ENCODE peak calls at places on chromosome 2, in six cellular contexts. K is progenitor cell of endocrine pancreas; U is ELF-1; O is stimulated activated CD4-positive, alpha-beta T cell treated with anti-CD3 and anti-CD28 coated beads, Interleukin-1b, Interleukin-23, amount 100 ng/mL, for 48 hours; V is CD4-positive, alpha-beta memory T cell; T is SK-N-SH. F is an unnamed sample.

GRCh38 chr2:150544731-150545130 is 57.3 kb upstream of the RND3 start:
- DNase-seq in K (no peak), V (no peak), O (no peak), U (no peak), T (no peak), F (no peak)

GRCh38 chr2:96091711-96092579 is 24.4 kb downstream of the ADRA2B start:
- DNase-seq in V (no peak), T (no peak), K (peak), O (no peak), U (peak), F (no peak)

GRCh38 chr2:224982910-224983688 is 59.2 kb downstream of the DOCK10 start:
- DNase-seq in O (no peak), K (no peak), V (peak), U (no peak), T (no peak), F (no peak)

GRCh38 chr2:6932833-6933232 is 15.6 kb downstream of the RNF144A start:
- DNase-seq in U (no peak), T (no peak), V (no peak), O (no peak), K (no peak), F (no peak)

GRCh38 chr2:38174646-38175096 is 98.7 kb upstream of the CYP1B1 start:
- DNase-seq in K (no peak), U (no peak), T (no peak), O (no peak), V (no peak), F (peak)

GRCh38 chr2:74281576-74281975 is 61.6 kb downstream of the SLC4A5 start:
- DNase-seq in O (no peak), K (no peak), V (no peak), U (no peak), T (no peak), F (no peak)

GRCh38 chr2:176643711-176644110 is 374.5 kb downstream of the MTX2 start:
- DNase-seq in O (no peak), T (peak), K (no peak), U (peak), V (no peak), F (no peak)

GRCh38 chr2:234621120-234621519 is 124.2 kb upstream of the ARL4C start:
- DNase-seq in U (no peak), T (no peak), K (no peak), O (no peak), V (no peak), F (no peak)

GRCh38 chr2:236195726-236196125 is 27.5 kb upstream of the GBX2 start:
- DNase-seq in V (no peak), O (no peak), U (no peak), T (no peak), K (no peak), F (no peak)

GRCh38 chr2:172038604-172039003 is 38.9 kb downstream of the METAP1D start:
- DNase-seq in T (no peak), U (no peak), K (no peak), O (no peak), V (no peak), F (no peak)

GRCh38 chr2:40734797-40735196 is 282.9 kb upstream of the SLC8A1 start:
- DNase-seq in O (no peak), T (no peak), K (no peak), V (no peak), U (no peak), F (peak)

GRCh38 chr2:23760746-23761145 is 166.2 kb downstream of the ATAD2B start:
- DNase-seq in T (peak), V (no peak), U (no peak), O (no peak), K (no peak), F (no peak)

GRCh38 chr2:239467281-239467955 is 66.6 kb upstream of the HDAC4 start:
- DNase-seq in O (no peak), U (no peak), V (no peak), K (no peak), T (no peak), F (no peak)

GRCh38 chr2:152467677-152468406 is 132.9 kb downstream of the FMNL2 start:
- DNase-seq in U (no peak), T (no peak), V (no peak), K (no peak), O (no peak), F (no peak)

GRCh38 chr2:120203341-120204021 is 19.7 kb downstream of the TMEM185B start:
- DNase-seq in T (no peak), K (no peak), U (no peak), V (no peak), O (no peak), F (no peak)

GRCh38 chr2:167415068-167415467 is 526.8 kb downstream of the XIRP2 start:
- DNase-seq in U (no peak), K (no peak), O (no peak), T (no peak), V (no peak), F (no peak)

GRCh38 chr2:170817247-170817998 is 736 bp downstream of the GAD1 start:
- DNase-seq in K (no peak), O (peak), V (no peak), T (peak), U (peak), F (peak)

GRCh38 chr2:111121873-111122630 is 1.3 kb downstream of the BCL2L11 start:
- DNase-seq in O (peak), T (peak), V (peak), U (peak), K (peak), F (peak)

GRCh38 chr2:235394278-235394828 is 99.5 kb upstream of the AGAP1 start:
- DNase-seq in K (no peak), U (no peak), O (no peak), T (no peak), V (no peak), F (peak)

GRCh38 chr2:200171761-200172482 is 134.6 kb upstream of the SPATS2L start:
- DNase-seq in U (no peak), K (no peak), V (no peak), T (no peak), O (peak), F (no peak)

GRCh38 chr2:10361220-10361588 is 58.5 kb downstream of the HPCAL1 start:
- DNase-seq in K (no peak), U (no peak), T (peak), V (no peak), O (no peak), F (no peak)

GRCh38 chr2:38626326-38627031 is 23.8 kb upstream of the HNRNPLL start:
- DNase-seq in V (peak), K (no peak), O (no peak), T (no peak), U (no peak), F (no peak)

GRCh38 chr2:219551412-219551811 is 7.6 kb downstream of the TMEM198 start:
- DNase-seq in K (no peak), U (no peak), V (no peak), O (no peak), T (peak), F (no peak)

GRCh38 chr2:15874854-15875776 is 65.2 kb upstream of the MYCN start:
- DNase-seq in U (no peak), K (no peak), V (no peak), T (no peak), O (no peak), F (no peak)

GRCh38 chr2:207073791-207074678 is 91.7 kb downstream of the KLF7 start:
- DNase-seq in T (no peak), U (peak), O (peak), K (no peak), V (no peak), F (no peak)